ENCODE peak calls at places on chromosome X, in ten cellular contexts. C is IMR-90, E is heart left ventricle, T is right lobe of liver, P is transverse colon, H is spleen, O is adrenal gland, Q is testis, Y is body of pancreas, G is upper lobe of left lung. Z is an unnamed sample. For H3K27me3, the result is how much of the 10 kb centered on the place peaks cover.

GRCh38 chrX:123905334-123905733 is 45.5 kb downstream of the XIAP start:
- DNase-seq in C (no peak), E (no peak), T (no peak), P (no peak), H (no peak), O (no peak), Q (no peak), Y (no peak), G (no peak), Z (no peak)

GRCh38 chrX:122241959-122242358 is 942.1 kb upstream of the GRIA3 start:
- DNase-seq in C (no peak), E (no peak), T (no peak), P (no peak), H (no peak), O (no peak), Q (no peak), Y (no peak), G (no peak), Z (no peak)

GRCh38 chrX:110395877-110396276 is 37.2 kb downstream of the RTL9 start:
- DNase-seq in C (no peak), E (no peak), T (no peak), P (no peak), H (no peak), O (no peak), Q (no peak), Y (no peak), G (no peak), Z (no peak)

GRCh38 chrX:67546496-67547423 is 2.9 kb downstream of the AR start:
- DNase-seq in C (no peak), E (peak), T (peak), P (no peak), H (no peak), O (no peak), Q (no peak), Y (no peak), G (no peak), Z (peak)

GRCh38 chrX:120145295-120145925 is 13.0 kb upstream of the RHOXF2 start:
- DNase-seq in C (no peak), E (no peak), T (no peak), P (no peak), H (no peak), O (no peak), Q (no peak), Y (no peak), G (no peak), Z (no peak)

GRCh38 chrX:110442631-110443030 is 84.0 kb downstream of the RTL9 start:
- DNase-seq in C (peak), E (no peak), T (no peak), P (no peak), H (no peak), O (no peak), Q (peak), Y (peak), G (no peak), Z (no peak)

GRCh38 chrX:145818522-145819075 is 970 bp downstream of the SLITRK2 start:
- DNase-seq in C (no peak), E (no peak), T (no peak), P (no peak), H (no peak), O (no peak), Q (no peak), Y (no peak), G (no peak), Z (no peak)

GRCh38 chrX:23896983-23897382 is 10.8 kb downstream of the APOO start:
- DNase-seq in C (no peak), E (no peak), T (no peak), P (no peak), H (no peak), O (no peak), Q (no peak), Y (no peak), G (no peak), Z (no peak)

GRCh38 chrX:148836741-148837140 is 336.3 kb downstream of the AFF2 start:
- DNase-seq in C (no peak), E (no peak), T (no peak), P (no peak), H (no peak), O (no peak), Q (no peak), Y (no peak), G (no peak), Z (no peak)

GRCh38 chrX:16239211-16239610 is 71.9 kb downstream of the MAGEB17 start:
- DNase-seq in C (peak), E (no peak), T (no peak), P (no peak), H (no peak), O (peak), Q (no peak), Y (no peak), G (no peak), Z (no peak)

GRCh38 chrX:2823795-2824386 is 4.8 kb upstream of the GYG2 start:
- DNase-seq in C (no peak), E (no peak), T (peak), P (peak), H (no peak), O (no peak), Q (no peak), Y (peak), G (no peak), Z (no peak)

GRCh38 chrX:130402211-130402684 is 461 bp downstream of the RBMX2 start:
- DNase-seq in C (no peak), E (no peak), T (no peak), P (no peak), H (no peak), O (no peak), Q (no peak), Y (no peak), G (no peak), Z (no peak)

DNA sequence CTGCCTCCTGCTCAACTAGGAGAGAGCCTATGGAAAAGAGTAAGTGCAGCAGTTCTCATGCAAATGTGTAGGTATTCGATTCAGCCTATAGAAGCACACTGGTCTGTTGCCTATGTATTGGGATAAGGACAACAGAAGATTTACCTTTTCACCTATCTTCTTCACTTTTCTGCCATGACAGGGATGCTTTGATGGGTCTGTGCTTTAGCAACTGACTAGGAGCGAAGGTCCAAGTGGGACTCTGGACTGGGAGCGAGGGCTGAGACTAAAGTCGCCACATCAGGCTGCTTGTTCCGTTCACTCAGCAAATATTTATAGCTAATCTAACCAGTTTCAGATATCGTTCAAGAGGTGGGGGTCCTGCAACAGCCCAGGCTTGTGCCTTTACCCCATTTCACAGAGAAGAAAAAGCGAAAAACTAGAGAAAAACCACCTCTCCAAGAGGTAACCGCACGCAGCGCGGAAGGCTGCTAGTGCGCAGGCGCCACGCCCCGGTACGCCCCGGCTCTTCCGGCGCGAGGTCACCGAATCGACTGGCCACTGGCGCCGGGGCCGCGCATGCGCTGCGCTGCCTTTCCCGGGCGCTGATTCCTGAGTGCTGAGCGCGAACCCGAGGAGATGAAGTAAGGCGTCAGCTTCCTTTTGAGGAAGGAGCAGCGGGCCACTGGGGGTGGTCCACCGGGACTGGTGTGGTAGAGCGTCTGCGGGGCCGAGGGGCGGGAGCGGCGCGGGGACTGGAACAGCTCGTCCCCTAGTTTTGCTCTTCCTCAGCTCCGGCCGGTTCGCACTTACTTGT is at the start of gene RBMX2:
- DNase-seq in C (peak), E (peak), T (peak), P (peak), H (peak), O (peak), Q (peak), Y (peak), G (peak), Z (peak)
- TF ChIP-seq POLR2A in C (no peak), E (peak), T (peak), P (peak), H (peak), O (peak), Q (no peak), Y (peak), G (no peak), Z (peak)

GRCh38 chrX:97060019-97060418 is 176.3 kb downstream of the RPA4 start:
- DNase-seq in C (no peak), E (no peak), T (no peak), P (no peak), H (no peak), O (no peak), Q (no peak), Y (no peak), G (no peak), Z (no peak)
- H3K4me3 ChIP-seq in C (no peak), E (no peak), T (no peak), P (no peak), H (no peak), O (no peak), Q (no peak), Y (no peak), G (no peak), Z (no peak)

GRCh38 chrX:54714424-54714823 is 83.6 kb downstream of the ITIH6 start:
- DNase-seq in C (no peak), E (no peak), T (no peak), P (no peak), H (no peak), O (no peak), Q (no peak), Y (no peak), G (no peak), Z (no peak)

GRCh38 chrX:54711735-54712134 is 86.3 kb downstream of the ITIH6 start:
- DNase-seq in C (no peak), E (no peak), T (no peak), P (no peak), H (no peak), O (no peak), Q (no peak), Y (no peak), G (no peak), Z (no peak)

GRCh38 chrX:54715621-54716020 is 82.4 kb downstream of the ITIH6 start:
- DNase-seq in C (no peak), E (no peak), T (no peak), P (no peak), H (no peak), O (no peak), Q (no peak), Y (no peak), G (no peak), Z (no peak)

GRCh38 chrX:54708404-54708803 is 89.7 kb downstream of the ITIH6 start:
- DNase-seq in C (no peak), E (no peak), T (peak), P (no peak), H (no peak), O (no peak), Q (no peak), Y (no peak), G (no peak), Z (no peak)

GRCh38 chrX:54710920-54711319 is 87.1 kb downstream of the ITIH6 start:
- DNase-seq in C (no peak), E (no peak), T (no peak), P (no peak), H (no peak), O (no peak), Q (no peak), Y (no peak), G (no peak), Z (no peak)
- H3K27me3 ChIP-seq in C (under half), E (under half), T (under half), P (under half), H (under half), O (under half), Q (under half), Y (under half), G (under half), Z (under half)

GRCh38 chrX:101408530-101408836 is 461 bp downstream of the HNRNPH2 start:
- DNase-seq in C (no peak), E (no peak), T (no peak), P (no peak), H (no peak), O (no peak), Q (no peak), Y (no peak), G (no peak), Z (no peak)

GRCh38 chrX:101410461-101410860 is 2.4 kb downstream of the HNRNPH2 start:
- DNase-seq in C (no peak), E (no peak), T (no peak), P (no peak), H (no peak), O (no peak), Q (no peak), Y (no peak), G (no peak), Z (no peak)

GRCh38 chrX:101409043-101409442 is 1.0 kb downstream of the HNRNPH2 start:
- DNase-seq in C (no peak), E (no peak), T (no peak), P (no peak), H (no peak), O (no peak), Q (no peak), Y (no peak), G (no peak), Z (no peak)

GRCh38 chrX:101407167-101407747 is 468 bp downstream of the GLA start:
- DNase-seq in C (no peak), E (no peak), T (no peak), P (no peak), H (no peak), O (peak), Q (no peak), Y (no peak), G (no peak), Z (no peak)

GRCh38 chrX:101407748-101408529 is at the start of the genes GLA and HNRNPH2:
- DNase-seq in C (peak), E (peak), T (peak), P (peak), H (peak), O (peak), Q (peak), Y (peak), G (peak), Z (peak)
- TF ChIP-seq POLR2A in C (peak), E (peak), T (peak), P (peak), H (peak), O (peak), Q (peak), Y (peak), G (peak), Z (peak)

DNA sequence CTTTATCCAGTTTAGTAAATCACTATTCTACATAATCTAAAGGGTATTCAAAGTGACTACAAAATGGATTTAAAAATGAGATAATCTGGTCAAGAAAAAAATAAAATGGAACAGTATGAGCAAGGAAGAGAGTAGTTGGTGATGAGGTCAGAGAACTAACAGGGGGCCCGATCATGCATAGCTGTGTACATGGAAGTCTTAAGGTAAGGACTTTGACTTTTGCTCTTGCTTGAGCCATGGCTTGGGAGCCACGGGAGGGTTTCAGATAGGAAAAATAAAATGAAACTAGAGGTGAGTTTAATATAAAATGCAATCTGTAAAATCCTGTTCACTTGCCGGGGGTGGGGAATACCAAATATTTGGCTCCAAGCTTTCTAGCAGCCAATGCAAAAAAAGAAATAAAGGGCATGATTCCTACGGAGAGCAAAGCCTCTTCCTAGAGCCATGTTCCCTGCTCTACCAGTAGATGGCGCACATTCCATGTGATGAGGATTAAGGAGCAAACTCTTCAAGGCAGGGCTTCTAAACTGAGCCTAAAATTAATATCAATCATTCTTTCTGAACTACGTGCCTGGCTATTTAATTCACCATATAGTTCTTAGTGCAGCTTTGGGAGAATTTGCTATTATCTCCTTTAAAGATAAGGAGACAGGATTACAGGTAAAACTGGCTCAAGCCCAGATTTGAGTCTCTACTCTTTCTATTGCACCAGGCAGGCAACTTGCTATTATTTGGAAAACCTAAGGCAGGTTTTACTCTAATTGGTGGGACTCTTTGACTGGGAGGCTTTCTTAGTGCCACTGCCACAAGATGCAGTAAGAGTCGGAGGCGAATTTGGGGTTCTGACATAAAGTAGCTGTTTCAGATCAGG is 6.8 kb upstream of the CLCN5 start:
- DNase-seq in C (peak), E (no peak), T (no peak), P (peak), H (no peak), O (peak), Q (peak), Y (peak), G (no peak), Z (no peak)
- H3K4me3 ChIP-seq in C (no peak), E (no peak), T (no peak), P (no peak), H (no peak), O (no peak), Q (no peak), Y (no peak), G (no peak), Z (no peak)

Z was measured in ovary.